ENCODE peak calls at places on chromosomes 3 and 15, in six cellular contexts. One of them, this sample, is unnamed.

GRCh38 chr3:173275740-173276139 is 121.8 kb upstream of the NLGN1 start:
- DNase-seq in retina: no peak
- DNase-seq in dorsolateral prefrontal cortex: no peak
- DNase-seq in activated CD4-positive, CD25-positive, alpha-beta regulatory T cell treated with anti-CD3 and anti-CD28 coated beads, Interleukin-2, amount 50 U/mL, for 72 hours: no peak
- DNase-seq in renal cortical epithelial cell: no peak
- DNase-seq in AG09309: no peak
- DNase-seq in this sample: no peak

GRCh38 chr3:25744477-25744876 is 38.8 kb downstream of the NGLY1 start:
- DNase-seq in retina: no peak
- DNase-seq in dorsolateral prefrontal cortex: no peak
- DNase-seq in activated CD4-positive, CD25-positive, alpha-beta regulatory T cell treated with anti-CD3 and anti-CD28 coated beads, Interleukin-2, amount 50 U/mL, for 72 hours: no peak
- DNase-seq in renal cortical epithelial cell: no peak
- DNase-seq in AG09309: no peak
- DNase-seq in this sample: no peak

GRCh38 chr3:126508539-126508938 is 9.0 kb downstream of the UROC1 start:
- DNase-seq in retina: no peak
- DNase-seq in dorsolateral prefrontal cortex: peak
- DNase-seq in activated CD4-positive, CD25-positive, alpha-beta regulatory T cell treated with anti-CD3 and anti-CD28 coated beads, Interleukin-2, amount 50 U/mL, for 72 hours: no peak
- DNase-seq in renal cortical epithelial cell: peak
- DNase-seq in AG09309: no peak
- DNase-seq in this sample: no peak

GRCh38 chr15:90571063-90571541 is 41.4 kb downstream of the CRTC3 start:
- DNase-seq in retina: no peak
- DNase-seq in dorsolateral prefrontal cortex: peak
- DNase-seq in activated CD4-positive, CD25-positive, alpha-beta regulatory T cell treated with anti-CD3 and anti-CD28 coated beads, Interleukin-2, amount 50 U/mL, for 72 hours: no peak
- DNase-seq in renal cortical epithelial cell: no peak
- DNase-seq in AG09309: no peak
- DNase-seq in this sample: peak

GRCh38 chr15:84570164-84570692 is 30.6 kb upstream of the ZSCAN2 start:
- DNase-seq in retina: peak
- DNase-seq in dorsolateral prefrontal cortex: peak
- DNase-seq in activated CD4-positive, CD25-positive, alpha-beta regulatory T cell treated with anti-CD3 and anti-CD28 coated beads, Interleukin-2, amount 50 U/mL, for 72 hours: peak
- DNase-seq in renal cortical epithelial cell: no peak
- DNase-seq in AG09309: no peak
- DNase-seq in this sample: peak

GRCh38 chr3:30894521-30895289 is at the start of gene GADL1:
- DNase-seq in retina: peak
- DNase-seq in dorsolateral prefrontal cortex: peak
- DNase-seq in activated CD4-positive, CD25-positive, alpha-beta regulatory T cell treated with anti-CD3 and anti-CD28 coated beads, Interleukin-2, amount 50 U/mL, for 72 hours: no peak
- DNase-seq in renal cortical epithelial cell: no peak
- DNase-seq in AG09309: no peak
- DNase-seq in this sample: no peak

GRCh38 chr15:72271895-72272212 is 500 bp downstream of the PARP6 start:
- DNase-seq in retina: no peak
- DNase-seq in dorsolateral prefrontal cortex: no peak
- DNase-seq in activated CD4-positive, CD25-positive, alpha-beta regulatory T cell treated with anti-CD3 and anti-CD28 coated beads, Interleukin-2, amount 50 U/mL, for 72 hours: no peak
- DNase-seq in renal cortical epithelial cell: peak
- DNase-seq in AG09309: no peak
- DNase-seq in this sample: no peak

GRCh38 chr15:76223521-76223920 is 87.7 kb downstream of the ETFA start:
- DNase-seq in retina: no peak
- DNase-seq in dorsolateral prefrontal cortex: no peak
- DNase-seq in activated CD4-positive, CD25-positive, alpha-beta regulatory T cell treated with anti-CD3 and anti-CD28 coated beads, Interleukin-2, amount 50 U/mL, for 72 hours: no peak
- DNase-seq in renal cortical epithelial cell: no peak
- DNase-seq in AG09309: no peak
- DNase-seq in this sample: no peak

GRCh38 chr3:45180051-45180450 is 33.9 kb upstream of the CDCP1 start:
- DNase-seq in retina: no peak
- DNase-seq in dorsolateral prefrontal cortex: no peak
- DNase-seq in activated CD4-positive, CD25-positive, alpha-beta regulatory T cell treated with anti-CD3 and anti-CD28 coated beads, Interleukin-2, amount 50 U/mL, for 72 hours: no peak
- DNase-seq in renal cortical epithelial cell: peak
- DNase-seq in AG09309: no peak
- DNase-seq in this sample: no peak